ENCODE peak calls at places on chromosome X, in four cellular contexts. C, S, Q and Y are unnamed samples.

GRCh38 chrX:47145408-47146120 is 543 bp downstream of the RBM10 start:
- DNase-seq in Q (no peak), S (no peak), C (peak), Y (no peak)

GRCh38 chrX:99371976-99372595 is 1038.0 kb downstream of the PCDH19 start:
- DNase-seq in C (no peak), S (no peak), Q (no peak), Y (no peak)

GRCh38 chrX:85052636-85053343 is 49.1 kb downstream of the APOOL start:
- DNase-seq in Q (no peak), S (no peak), C (no peak), Y (no peak)

GRCh38 chrX:30935985-30936384 is 46.9 kb upstream of the TAB3 start:
- DNase-seq in C (no peak), S (peak), Q (peak), Y (peak)

GRCh38 chrX:153181822-153182221 is 2.7 kb downstream of the MAGEA1 start:
- DNase-seq in S (no peak), C (no peak), Q (no peak), Y (no peak)

GRCh38 chrX:73262991-73263390 is 48.3 kb upstream of the NAP1L2 start:
- DNase-seq in S (no peak), C (no peak), Q (no peak), Y (no peak)

GRCh38 chrX:9681011-9681410 is 84.6 kb downstream of the GPR143 start:
- DNase-seq in S (no peak), C (no peak), Q (no peak), Y (no peak)

GRCh38 chrX:25034889-25035288 is 19.1 kb upstream of the ARX start:
- DNase-seq in S (no peak), Q (no peak), C (no peak), Y (no peak)

GRCh38 chrX:54074826-54075225 is 30.6 kb upstream of the PHF8 start:
- DNase-seq in Q (no peak), S (no peak), C (no peak), Y (no peak)

GRCh38 chrX:17738002-17738713 is 865 bp downstream of the SCML1 start:
- DNase-seq in Q (no peak), C (peak), S (peak), Y (peak)

GRCh38 chrX:132559101-132559500 is 70.3 kb upstream of the MBNL3 start:
- DNase-seq in C (no peak), Q (no peak), S (no peak), Y (no peak)

GRCh38 chrX:85914431-85914830 is 132.9 kb downstream of the CHM start:
- DNase-seq in S (no peak), Q (no peak), C (no peak), Y (no peak)

GRCh38 chrX:15570145-15570544 is 30.6 kb downstream of the ACE2 start:
- DNase-seq in Q (no peak), C (no peak), S (no peak), Y (no peak)

GRCh38 chrX:133966199-133966598 is 19.2 kb downstream of the GPC3 start:
- DNase-seq in C (no peak), Q (no peak), S (no peak), Y (no peak)

GRCh38 chrX:112571388-112571787 is 108.3 kb downstream of the LHFPL1 start:
- DNase-seq in S (no peak), C (no peak), Q (no peak), Y (no peak)

GRCh38 chrX:40550069-40550468 is 30.7 kb upstream of the ATP6AP2 start:
- DNase-seq in S (no peak), Q (no peak), C (no peak), Y (no peak)

GRCh38 chrX:30627818-30628652 is 25.2 kb upstream of the GK start:
- DNase-seq in Q (no peak), S (no peak), C (no peak), Y (peak)

GRCh38 chrX:39152106-39152649 is 350.9 kb downstream of the MID1IP1 start:
- DNase-seq in S (peak), Q (no peak), C (no peak), Y (no peak)

GRCh38 chrX:155880586-155881157 is 473 bp upstream of the VAMP7 start:
- DNase-seq in S (no peak), Q (no peak), C (no peak), Y (peak)

GRCh38 chrX:115941388-115941787 is 229.2 kb upstream of the AGTR2 start:
- DNase-seq in S (no peak), C (no peak), Q (no peak), Y (no peak)

GRCh38 chrX:37745835-37746234 is 34.0 kb upstream of the CYBB start:
- DNase-seq in C (no peak), Q (no peak), S (no peak), Y (no peak)

GRCh38 chrX:129781134-129782014 is 1.6 kb downstream of the SASH3 start:
- DNase-seq in C (no peak), S (peak), Q (no peak), Y (peak)

GRCh38 chrX:130304587-130305368 is 34.9 kb upstream of the SLC25A14 start:
- DNase-seq in S (no peak), C (no peak), Q (no peak), Y (no peak)

GRCh38 chrX:129790146-129790545 is 10.4 kb downstream of the SASH3 start:
- DNase-seq in S (no peak), C (no peak), Q (no peak), Y (no peak)

GRCh38 chrX:10243056-10243455 is 86.3 kb downstream of the CLCN4 start:
- DNase-seq in S (no peak), C (no peak), Q (no peak), Y (no peak)

GRCh38 chrX:41352329-41352801 is 18.4 kb downstream of the DDX3X start:
- DNase-seq in C (no peak), S (no peak), Q (no peak), Y (no peak)

GRCh38 chrX:140765043-140765784 is 55.7 kb downstream of the LINC00632 start:
- DNase-seq in C (no peak), Q (no peak), S (no peak), Y (no peak)

GRCh38 chrX:107934262-107934661 is 47.9 kb downstream of the TEX13B start:
- DNase-seq in Q (no peak), S (no peak), C (no peak), Y (no peak)

GRCh38 chrX:107940095-107940494 is 42.1 kb downstream of the TEX13B start:
- DNase-seq in S (no peak), Q (no peak), C (no peak), Y (peak)

GRCh38 chrX:107935200-107935599 is 47.0 kb downstream of the TEX13B start:
- DNase-seq in Q (no peak), S (no peak), C (no peak), Y (peak)

GRCh38 chrX:107935664-107936433 is 46.3 kb downstream of the TEX13B start:
- DNase-seq in Q (no peak), C (no peak), S (no peak), Y (no peak)

GRCh38 chrX:107936434-107936730 is 45.8 kb downstream of the TEX13B start:
- DNase-seq in S (no peak), C (no peak), Q (no peak), Y (no peak)
- H3K4me3 ChIP-seq in S (no peak), C (no peak), Q (peak), Y (no peak)

DNA sequence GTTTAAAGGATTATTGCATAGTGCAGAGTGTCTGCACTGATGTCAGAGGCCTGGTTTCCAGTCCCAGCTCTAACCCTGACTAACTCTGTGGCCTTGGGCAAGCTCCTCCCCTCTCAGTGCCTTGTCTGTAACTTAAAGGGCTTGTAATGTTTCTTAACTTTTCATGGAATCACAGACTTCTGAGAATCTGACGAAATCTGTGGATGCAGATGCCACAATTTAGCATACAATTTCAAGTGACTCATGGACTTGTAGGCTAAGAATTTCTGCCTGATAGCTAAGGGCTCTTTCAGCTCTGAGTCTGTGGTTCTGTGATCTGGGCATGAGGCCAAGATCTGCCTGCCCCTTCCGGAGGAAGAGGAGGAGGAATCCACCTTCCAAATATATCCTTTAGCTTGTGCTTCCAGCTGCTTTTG is 236.9 kb downstream of the AR start:
- DNase-seq in Q (no peak), C (no peak), S (peak), Y (no peak)
- H3K4me3 ChIP-seq in Q (no peak), C (no peak), S (no peak), Y (no peak)

GRCh38 chrX:48835524-48836329 is at the start of gene PCSK1N:
- DNase-seq in C (no peak), Q (no peak), S (no peak), Y (no peak)
- H3K4me3 ChIP-seq in C (peak), Q (peak), S (peak), Y (no peak)

GRCh38 chrX:154363706-154364439 is 10.6 kb downstream of the FLNA start:
- DNase-seq in S (no peak), C (no peak), Q (no peak), Y (no peak)
- H3K4me3 ChIP-seq in S (no peak), C (no peak), Q (no peak), Y (no peak)

GRCh38 chrX:72121381-72121780 is 10.3 kb downstream of the RTL5 start:
- DNase-seq in Q (no peak), C (peak), S (peak), Y (peak)

GRCh38 chrX:72122621-72123275 is 9.0 kb downstream of the RTL5 start:
- DNase-seq in Q (no peak), C (no peak), S (no peak), Y (no peak)

GRCh38 chrX:72123471-72124185 is 8.1 kb downstream of the RTL5 start:
- DNase-seq in Q (peak), C (no peak), S (no peak), Y (no peak)

GRCh38 chrX:72117636-72118215 is 14.0 kb downstream of the RTL5 start:
- DNase-seq in S (no peak), Q (no peak), C (no peak), Y (no peak)

GRCh38 chrX:72120798-72121197 is 10.9 kb downstream of the RTL5 start:
- DNase-seq in C (no peak), Q (no peak), S (no peak), Y (no peak)
- H3K4me3 ChIP-seq in C (no peak), Q (no peak), S (no peak), Y (no peak)

GRCh38 chrX:13340182-13340791 is 20.4 kb upstream of the ATXN3L start:
- DNase-seq in C (no peak), Q (no peak), S (no peak), Y (no peak)
- H3K4me3 ChIP-seq in C (no peak), Q (no peak), S (no peak), Y (no peak)

DNA sequence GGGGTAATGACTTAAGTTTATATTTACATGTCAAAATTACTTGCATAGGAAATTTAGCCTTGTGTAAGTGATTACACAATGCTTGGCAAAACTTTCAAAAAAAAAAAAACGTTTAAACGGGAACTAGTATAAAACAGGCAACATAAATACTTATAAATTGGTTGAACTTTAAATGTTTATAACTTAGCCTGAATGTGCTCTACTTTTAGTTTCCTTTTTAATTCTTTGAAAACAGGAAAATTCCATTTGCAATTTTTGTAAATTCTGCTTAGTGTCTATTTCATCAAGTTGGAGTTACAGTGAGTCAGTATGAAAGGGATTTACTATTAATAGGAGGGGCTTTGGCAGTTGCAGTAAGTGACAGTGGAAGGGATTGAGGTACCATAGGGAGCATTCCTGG is 2.6 kb downstream of the STAG2 start:
- DNase-seq in C (no peak), S (no peak), Q (no peak), Y (no peak)
- H3K4me3 ChIP-seq in C (no peak), S (peak), Q (no peak), Y (no peak)